ENCODE peak calls at places on chromosomes 16 and 17, in four cellular contexts. One of them, this sample, is unnamed.

GRCh38 chr17:29732613-29733012 is 109.9 kb upstream of the CORO6 start:
- DNase-seq in tibial nerve: no peak
- DNase-seq in ascending aorta: no peak
- DNase-seq in H1: no peak
- DNase-seq in this sample: no peak

GRCh38 chr17:29918922-29919856 is 10.8 kb downstream of the SSH2 start:
- DNase-seq in tibial nerve: no peak
- DNase-seq in ascending aorta: no peak
- DNase-seq in H1: no peak
- DNase-seq in this sample: no peak

GRCh38 chr17:37067555-37068111 is 118.9 kb downstream of the AATF start:
- DNase-seq in tibial nerve: no peak
- DNase-seq in ascending aorta: no peak
- DNase-seq in H1: no peak
- DNase-seq in this sample: no peak

GRCh38 chr17:55563363-55563762 is 52.1 kb upstream of the SMIM36 start:
- DNase-seq in tibial nerve: no peak
- DNase-seq in ascending aorta: no peak
- DNase-seq in H1: no peak
- DNase-seq in this sample: no peak

GRCh38 chr16:80198265-80198994 is 342.4 kb upstream of the DYNLRB2 start:
- DNase-seq in tibial nerve: no peak
- DNase-seq in ascending aorta: no peak
- DNase-seq in H1: no peak
- DNase-seq in this sample: no peak

GRCh38 chr17:74465378-74466110 is 890 bp upstream of the CD300A start:
- DNase-seq in tibial nerve: no peak
- DNase-seq in ascending aorta: no peak
- DNase-seq in H1: no peak
- DNase-seq in this sample: no peak

GRCh38 chr16:70418274-70418992 is 20.5 kb downstream of the ST3GAL2 start:
- DNase-seq in tibial nerve: no peak
- DNase-seq in ascending aorta: no peak
- DNase-seq in H1: no peak
- DNase-seq in this sample: no peak

GRCh38 chr17:79974786-79975497 is 60.7 kb downstream of the TBC1D16 start:
- DNase-seq in tibial nerve: no peak
- DNase-seq in ascending aorta: no peak
- DNase-seq in H1: peak
- DNase-seq in this sample: no peak

GRCh38 chr17:58156839-58157803 is 8.9 kb downstream of the OR4D1 start:
- DNase-seq in tibial nerve: no peak
- DNase-seq in ascending aorta: no peak
- DNase-seq in H1: peak
- DNase-seq in this sample: no peak

GRCh38 chr17:9883451-9883850 is 21.6 kb downstream of the RCVRN start:
- DNase-seq in tibial nerve: no peak
- DNase-seq in ascending aorta: no peak
- DNase-seq in H1: no peak
- DNase-seq in this sample: no peak

GRCh38 chr16:74730049-74730683 is 29.5 kb upstream of the MLKL start:
- DNase-seq in tibial nerve: no peak
- DNase-seq in ascending aorta: no peak
- DNase-seq in H1: no peak
- DNase-seq in this sample: no peak

GRCh38 chr16:81451753-81452680 is 7.4 kb downstream of the CMIP start:
- DNase-seq in tibial nerve: no peak
- DNase-seq in ascending aorta: peak
- DNase-seq in H1: no peak
- DNase-seq in this sample: no peak

GRCh38 chr17:30600062-30600829 is 123.0 kb downstream of the GOSR1 start:
- DNase-seq in tibial nerve: peak
- DNase-seq in ascending aorta: peak
- DNase-seq in H1: peak
- DNase-seq in this sample: peak

GRCh38 chr17:77957215-77957868 is 1.2 kb upstream of the TNRC6C start:
- DNase-seq in tibial nerve: peak
- DNase-seq in ascending aorta: no peak
- DNase-seq in H1: no peak
- DNase-seq in this sample: no peak

GRCh38 chr17:40103082-40103741 is 2.8 kb upstream of the NR1D1 start:
- DNase-seq in tibial nerve: no peak
- DNase-seq in ascending aorta: no peak
- DNase-seq in H1: peak
- DNase-seq in this sample: no peak

GRCh38 chr17:34135841-34136240 is 119.2 kb upstream of the CCL2 start:
- DNase-seq in tibial nerve: no peak
- DNase-seq in ascending aorta: no peak
- DNase-seq in H1: no peak
- DNase-seq in this sample: no peak

GRCh38 chr17:57885148-57885915 is 35.5 kb upstream of the MRPS23 start:
- DNase-seq in tibial nerve: no peak
- DNase-seq in ascending aorta: no peak
- DNase-seq in H1: no peak
- DNase-seq in this sample: no peak

GRCh38 chr17:82836823-82837357 is 2.9 kb downstream of the ZNF750 start:
- DNase-seq in tibial nerve: peak
- DNase-seq in ascending aorta: no peak
- DNase-seq in H1: no peak
- DNase-seq in this sample: no peak
- TF ChIP-seq CTCF in tibial nerve: peak
- TF ChIP-seq CTCF in ascending aorta: no peak
- TF ChIP-seq CTCF in H1: peak
- TF ChIP-seq CTCF in this sample: no peak

GRCh38 chr16:84959045-84959576 is 52.2 kb downstream of the ZDHHC7 start:
- DNase-seq in tibial nerve: no peak
- DNase-seq in ascending aorta: no peak
- DNase-seq in H1: no peak
- DNase-seq in this sample: no peak
- TF ChIP-seq CTCF in tibial nerve: no peak
- TF ChIP-seq CTCF in ascending aorta: no peak
- TF ChIP-seq CTCF in H1: peak
- TF ChIP-seq CTCF in this sample: no peak

GRCh38 chr16:88859381-88860091 is 2.6 kb downstream of the TRAPPC2L start:
- DNase-seq in tibial nerve: no peak
- DNase-seq in ascending aorta: no peak
- DNase-seq in H1: no peak
- DNase-seq in this sample: no peak

GRCh38 chr16:88856122-88856827 is 472 bp downstream of the GALNS start:
- DNase-seq in tibial nerve: no peak
- DNase-seq in ascending aorta: peak
- DNase-seq in H1: peak
- DNase-seq in this sample: no peak

GRCh38 chr16:88855736-88856121 is 1.0 kb downstream of the GALNS start:
- DNase-seq in tibial nerve: no peak
- DNase-seq in ascending aorta: no peak
- DNase-seq in H1: no peak
- DNase-seq in this sample: no peak

GRCh38 chr16:88856828-88857727 is at the start of the genes GALNS and TRAPPC2L:
- DNase-seq in tibial nerve: peak
- DNase-seq in ascending aorta: peak
- DNase-seq in H1: peak
- DNase-seq in this sample: peak

GRCh38 chr16:88857728-88858339 is 907 bp downstream of the TRAPPC2L start:
- DNase-seq in tibial nerve: peak
- DNase-seq in ascending aorta: peak
- DNase-seq in H1: peak
- DNase-seq in this sample: no peak
- TF ChIP-seq CTCF in tibial nerve: peak
- TF ChIP-seq CTCF in ascending aorta: peak
- TF ChIP-seq CTCF in H1: peak
- TF ChIP-seq CTCF in this sample: peak

GRCh38 chr16:50611332-50611934 is 63.2 kb downstream of the NKD1 start:
- DNase-seq in tibial nerve: no peak
- DNase-seq in ascending aorta: no peak
- DNase-seq in H1: no peak
- DNase-seq in this sample: no peak
- TF ChIP-seq CTCF in tibial nerve: no peak
- TF ChIP-seq CTCF in ascending aorta: no peak
- TF ChIP-seq CTCF in H1: no peak
- TF ChIP-seq CTCF in this sample: no peak

GRCh38 chr16:57998992-57999365 is 1.5 kb downstream of the ZNF319 start:
- DNase-seq in tibial nerve: no peak
- DNase-seq in ascending aorta: no peak
- DNase-seq in H1: no peak
- DNase-seq in this sample: no peak

GRCh38 chr16:57998484-57998883 is 2.0 kb downstream of the ZNF319 start:
- DNase-seq in tibial nerve: no peak
- DNase-seq in ascending aorta: no peak
- DNase-seq in H1: no peak
- DNase-seq in this sample: no peak

GRCh38 chr16:57999971-58000705 is at the start of gene ZNF319:
- DNase-seq in tibial nerve: no peak
- DNase-seq in ascending aorta: no peak
- DNase-seq in H1: peak
- DNase-seq in this sample: no peak

GRCh38 chr16:58000706-58001676 is at the start of gene USB1:
- DNase-seq in tibial nerve: peak
- DNase-seq in ascending aorta: peak
- DNase-seq in H1: peak
- DNase-seq in this sample: peak

GRCh38 chr16:57999366-57999970 is 1.0 kb downstream of the ZNF319 start:
- DNase-seq in tibial nerve: no peak
- DNase-seq in ascending aorta: no peak
- DNase-seq in H1: no peak
- DNase-seq in this sample: no peak
- TF ChIP-seq CTCF in tibial nerve: no peak
- TF ChIP-seq CTCF in ascending aorta: no peak
- TF ChIP-seq CTCF in H1: no peak
- TF ChIP-seq CTCF in this sample: no peak

GRCh38 chr16:27267037-27267677 is 1.4 kb downstream of the NSMCE1 start:
- DNase-seq in tibial nerve: no peak
- DNase-seq in ascending aorta: no peak
- DNase-seq in H1: no peak
- DNase-seq in this sample: no peak

GRCh38 chr16:27265982-27266381 is 2.6 kb downstream of the NSMCE1 start:
- DNase-seq in tibial nerve: no peak
- DNase-seq in ascending aorta: no peak
- DNase-seq in H1: no peak
- DNase-seq in this sample: no peak

GRCh38 chr16:27269300-27270150 is 953 bp upstream of the NSMCE1 start:
- DNase-seq in tibial nerve: no peak
- DNase-seq in ascending aorta: no peak
- DNase-seq in H1: no peak
- DNase-seq in this sample: no peak

GRCh38 chr16:27270389-27270788 is 1.8 kb upstream of the NSMCE1 start:
- DNase-seq in tibial nerve: no peak
- DNase-seq in ascending aorta: no peak
- DNase-seq in H1: no peak
- DNase-seq in this sample: no peak

GRCh38 chr16:27268376-27269299 is at the start of gene NSMCE1:
- DNase-seq in tibial nerve: peak
- DNase-seq in ascending aorta: peak
- DNase-seq in H1: peak
- DNase-seq in this sample: peak
- TF ChIP-seq CTCF in tibial nerve: peak
- TF ChIP-seq CTCF in ascending aorta: peak
- TF ChIP-seq CTCF in H1: no peak
- TF ChIP-seq CTCF in this sample: no peak

GRCh38 chr17:60554377-60554788 is 28.3 kb upstream of the APPBP2 start:
- DNase-seq in tibial nerve: no peak
- DNase-seq in ascending aorta: no peak
- DNase-seq in H1: no peak
- DNase-seq in this sample: no peak

GRCh38 chr17:60545465-60546191 is 19.6 kb upstream of the APPBP2 start:
- DNase-seq in tibial nerve: no peak
- DNase-seq in ascending aorta: no peak
- DNase-seq in H1: no peak
- DNase-seq in this sample: no peak

GRCh38 chr17:60548990-60549389 is 22.9 kb upstream of the APPBP2 start:
- DNase-seq in tibial nerve: no peak
- DNase-seq in ascending aorta: no peak
- DNase-seq in H1: no peak
- DNase-seq in this sample: no peak
- TF ChIP-seq CTCF in tibial nerve: no peak
- TF ChIP-seq CTCF in ascending aorta: no peak
- TF ChIP-seq CTCF in H1: no peak
- TF ChIP-seq CTCF in this sample: no peak

GRCh38 chr17:50169881-50170459 is 4.2 kb downstream of the SGCA start:
- DNase-seq in tibial nerve: no peak
- DNase-seq in ascending aorta: no peak
- DNase-seq in H1: no peak
- DNase-seq in this sample: no peak

GRCh38 chr17:50168319-50168718 is 2.5 kb downstream of the SGCA start:
- DNase-seq in tibial nerve: no peak
- DNase-seq in ascending aorta: no peak
- DNase-seq in H1: no peak
- DNase-seq in this sample: no peak

GRCh38 chr17:50167371-50167770 is 1.6 kb downstream of the SGCA start:
- DNase-seq in tibial nerve: no peak
- DNase-seq in ascending aorta: no peak
- DNase-seq in H1: no peak
- DNase-seq in this sample: no peak

GRCh38 chr17:50170662-50171370 is 5.0 kb downstream of the SGCA start:
- DNase-seq in tibial nerve: no peak
- DNase-seq in ascending aorta: no peak
- DNase-seq in H1: no peak
- DNase-seq in this sample: no peak

GRCh38 chr17:50169121-50169764 is 3.4 kb downstream of the SGCA start:
- DNase-seq in tibial nerve: no peak
- DNase-seq in ascending aorta: no peak
- DNase-seq in H1: peak
- DNase-seq in this sample: no peak
- TF ChIP-seq CTCF in tibial nerve: peak
- TF ChIP-seq CTCF in ascending aorta: peak
- TF ChIP-seq CTCF in H1: peak
- TF ChIP-seq CTCF in this sample: peak